ENCODE peak calls at places on chromosome 16, in ten cellular contexts. I is endodermal cell; W is OCI-LY7; P is hepatocyte; S is cardiac muscle cell; X is keratinocyte; Y is prostate gland; T is substantia nigra; Q is effector memory CD4-positive, alpha-beta T cell; U is left ventricle myocardium inferior. N is an unnamed sample.

GRCh38 chr16:84520778-84521770 is 16.6 kb upstream of the MEAK7 start:
- DNase-seq in I (no peak), W (no peak), P (no peak), S (no peak), X (no peak), Y (no peak), T (no peak), Q (no peak), U (no peak), N (no peak)

GRCh38 chr16:56266981-56267607 is 75.8 kb downstream of the GNAO1 start:
- DNase-seq in I (no peak), W (no peak), P (no peak), S (no peak), X (no peak), Y (no peak), T (no peak), Q (no peak), U (no peak), N (no peak)

GRCh38 chr16:49869731-49870130 is 13.8 kb upstream of the ZNF423 start:
- DNase-seq in I (no peak), W (no peak), P (no peak), S (no peak), X (no peak), Y (no peak), T (no peak), Q (no peak), U (no peak), N (no peak)

GRCh38 chr16:54093281-54093680 is 193.3 kb downstream of the IRX3 start:
- DNase-seq in I (no peak), W (no peak), P (no peak), S (no peak), X (no peak), Y (no peak), T (no peak), Q (no peak), U (no peak), N (no peak)

GRCh38 chr16:69089091-69089912 is 16.2 kb upstream of the HAS3 start:
- DNase-seq in I (peak; percentile 81), W (no peak), P (peak; percentile 62), S (no peak), X (no peak), Y (no peak), T (no peak), Q (no peak), U (no peak), N (no peak)

GRCh38 chr16:85615014-85615851 is 2.1 kb downstream of the GSE1 start:
- DNase-seq in I (peak; percentile 90), W (no peak), P (peak; percentile 95), S (peak; percentile 75), X (peak; percentile 63), Y (peak; percentile 80), T (no peak), Q (no peak), U (peak; percentile 56), N (peak; percentile 30)

GRCh38 chr16:87854053-87854906 is 15.0 kb downstream of the SLC7A5 start:
- DNase-seq in I (peak; percentile 69), W (no peak), P (peak; percentile 68), S (no peak), X (no peak), Y (no peak), T (no peak), Q (peak; percentile 70), U (no peak), N (peak; percentile 56)

GRCh38 chr16:59701987-59702386 is 967.9 kb upstream of the GOT2 start:
- DNase-seq in I (no peak), W (no peak), P (no peak), S (no peak), X (no peak), Y (no peak), T (no peak), Q (no peak), U (no peak), N (no peak)

GRCh38 chr16:364595-365491 is 5.5 kb downstream of the MRPL28 start:
- DNase-seq in I (no peak), W (no peak), P (no peak), S (no peak), X (no peak), Y (no peak), T (no peak), Q (no peak), U (no peak), N (no peak)

GRCh38 chr16:361872-362701 is 8.3 kb downstream of the MRPL28 start:
- DNase-seq in I (peak; percentile 93), W (peak; percentile 83), P (peak; percentile 89), S (peak; percentile 85), X (no peak), Y (peak; percentile 80), T (no peak), Q (peak; percentile 58), U (peak; percentile 63), N (peak; percentile 43)

GRCh38 chr16:361341-361871 is 8.9 kb upstream of the AXIN1 start:
- DNase-seq in I (peak; percentile 60), W (no peak), P (no peak), S (no peak), X (no peak), Y (no peak), T (no peak), Q (no peak), U (no peak), N (no peak)

GRCh38 chr16:364091-364490 is 6.2 kb downstream of the MRPL28 start:
- DNase-seq in I (no peak), W (no peak), P (no peak), S (no peak), X (no peak), Y (no peak), T (no peak), Q (no peak), U (no peak), N (no peak)

GRCh38 chr16:363110-364090 is 6.9 kb downstream of the MRPL28 start:
- DNase-seq in I (no peak), W (no peak), P (no peak), S (no peak), X (no peak), Y (no peak), T (no peak), Q (no peak), U (no peak), N (no peak)
- H3K27ac ChIP-seq in I (no peak overlapping the region), W (no peak overlapping the region), P (no peak overlapping the region), S (no peak overlapping the region), X (no peak overlapping the region), Y (no peak overlapping the region), T (no peak overlapping the region), Q (no peak overlapping the region), U (no peak overlapping the region), N (no peak overlapping the region)

GRCh38 chr16:3112881-3113574 is 642 bp downstream of the ZNF205 start:
- DNase-seq in I (no peak), W (no peak), P (no peak), S (no peak), X (no peak), Y (no peak), T (no peak), Q (no peak), U (no peak), N (no peak)
- H3K27ac ChIP-seq in I (no peak overlapping the region), W (no peak overlapping the region), P (peak overlapping the region; percentile 61), S (peak overlapping the region; percentile 53), X (no peak overlapping the region), Y (peak overlapping the region; percentile 60), T (peak overlapping the region; percentile 80), Q (no peak overlapping the region), U (peak overlapping the region; percentile 89), N (peak overlapping the region; percentile 51)

GRCh38 chr16:16021646-16021987 is 72.2 kb downstream of the ABCC1 start:
- DNase-seq in I (no peak), W (no peak), P (no peak), S (no peak), X (no peak), Y (no peak), T (no peak), Q (no peak), U (no peak), N (no peak)

GRCh38 chr16:16021020-16021419 is 71.6 kb downstream of the ABCC1 start:
- DNase-seq in I (no peak), W (peak; percentile 72), P (no peak), S (no peak), X (no peak), Y (no peak), T (no peak), Q (no peak), U (no peak), N (no peak)

GRCh38 chr16:16020291-16020690 is 70.9 kb downstream of the ABCC1 start:
- DNase-seq in I (no peak), W (no peak), P (no peak), S (no peak), X (no peak), Y (no peak), T (no peak), Q (no peak), U (no peak), N (no peak)

GRCh38 chr16:16022683-16023064 is 73.3 kb downstream of the ABCC1 start:
- DNase-seq in I (no peak), W (no peak), P (no peak), S (no peak), X (no peak), Y (no peak), T (no peak), Q (no peak), U (no peak), N (no peak)

DNA sequence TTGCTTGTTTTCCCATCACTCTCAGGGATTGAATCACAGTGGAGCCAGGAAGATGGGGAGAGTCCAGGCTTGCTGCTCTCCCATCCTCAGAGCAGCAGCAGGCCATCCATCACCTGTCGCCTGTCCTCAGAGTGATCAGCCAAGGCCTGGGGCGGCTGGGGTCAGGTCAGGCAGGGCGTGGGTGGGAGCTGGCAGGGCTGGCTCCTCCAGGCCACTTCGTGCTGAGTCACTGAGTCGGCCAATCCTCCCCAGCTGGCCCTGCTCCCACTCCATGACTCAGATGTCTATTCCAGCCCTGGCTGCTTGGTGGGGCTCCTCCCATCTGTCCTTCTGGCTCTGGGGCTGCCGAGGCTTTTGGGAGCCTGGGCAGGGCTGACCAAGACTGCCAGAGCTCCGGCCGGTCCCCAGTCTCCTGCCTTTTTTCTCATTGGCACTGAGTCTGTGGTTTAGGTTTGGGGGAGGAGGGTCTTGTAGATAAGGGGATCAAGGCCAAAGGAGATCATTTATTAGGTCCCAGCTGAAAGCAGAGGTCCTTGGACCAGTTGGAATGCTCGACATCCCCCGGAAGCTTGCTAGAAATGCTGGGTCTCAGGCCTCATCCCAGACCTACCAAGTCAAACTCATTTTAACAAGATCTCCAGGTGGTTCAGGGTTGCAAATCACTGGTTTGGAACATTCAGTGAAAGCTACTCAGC is 72.7 kb downstream of the ABCC1 start:
- DNase-seq in I (peak; percentile 77), W (peak; percentile 60), P (peak; percentile 91), S (peak; percentile 77), X (peak; percentile 52), Y (peak; percentile 86), T (peak; percentile 13), Q (no peak), U (peak; percentile 97), N (no peak)
- H3K27ac ChIP-seq in I (peak overlapping the region; percentile 1), W (peak overlapping the region; percentile 74), P (peak overlapping the region; percentile 41), S (peak overlapping the region; percentile 51), X (peak overlapping the region; percentile 66), Y (peak overlapping the region; percentile 48), T (no peak overlapping the region), Q (no peak overlapping the region), U (peak overlapping the region; percentile 79), N (peak overlapping the region; percentile 85)

DNA sequence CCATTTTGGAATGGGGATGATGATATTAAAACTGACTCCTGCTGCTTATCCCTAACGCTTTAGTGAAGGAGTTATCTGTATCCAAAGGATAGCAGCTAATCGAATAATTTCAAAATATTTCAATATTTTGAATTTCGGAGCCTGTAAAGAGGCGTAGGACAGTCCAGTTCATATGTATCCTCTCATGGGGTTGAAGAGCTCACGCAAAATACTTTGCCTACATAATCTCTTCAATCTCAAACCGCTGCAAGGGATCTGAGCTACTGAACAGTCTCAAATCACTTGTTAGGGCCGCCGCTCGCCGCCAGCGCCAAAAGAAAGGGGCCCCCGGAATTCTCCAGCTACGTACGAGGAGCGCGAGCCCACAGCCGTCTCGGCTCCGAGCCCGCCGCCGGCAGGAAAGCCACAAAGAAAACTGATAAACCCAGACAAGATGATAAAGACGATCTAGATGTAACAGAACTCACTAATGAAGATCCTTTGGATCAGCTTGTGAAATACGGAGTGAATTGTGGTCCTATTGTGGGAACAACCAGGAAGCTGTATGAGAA is 613 bp upstream of the RFWD3 start:
- DNase-seq in I (peak; percentile 81), W (peak; percentile 21), P (peak; percentile 55), S (peak; percentile 71), X (no peak), Y (no peak), T (no peak), Q (no peak), U (peak; percentile 24), N (peak; percentile 33)
- H3K27ac ChIP-seq in I (peak overlapping the region; percentile 74), W (peak overlapping the region; percentile 53), P (peak overlapping the region; percentile 63), S (peak overlapping the region; percentile 41), X (peak overlapping the region; percentile 56), Y (no peak overlapping the region), T (peak overlapping the region; percentile 33), Q (no peak overlapping the region), U (peak overlapping the region; percentile 60), N (peak overlapping the region; percentile 38)

N was measured in CD8-positive, alpha-beta memory T cell.